ENCODE peak calls at places on chromosomes 12 and 14, in five cellular contexts. H is IMR-90, K is GM13976, B is epithelial cell of esophagus, F is GM06990. I is an unnamed sample.

GRCh38 chr12:76777765-76778216 is 13.9 kb downstream of the ZDHHC17 start:
- DNase-seq in B (peak; percentile 10), H (no peak), K (peak; percentile 55), F (peak; percentile 8), I (no peak)

GRCh38 chr12:48125985-48126384 is 6.8 kb downstream of the PFKM start:
- DNase-seq in F (no peak), K (no peak), H (no peak), B (no peak), I (no peak)

GRCh38 chr12:47549258-47549657 is 156.6 kb downstream of the RPAP3 start:
- DNase-seq in B (peak; percentile 60), F (no peak), H (no peak), K (no peak), I (no peak)

GRCh38 chr14:54727929-54728328 is 161.0 kb downstream of the SAMD4A start:
- DNase-seq in K (no peak), B (no peak), H (no peak), F (no peak), I (no peak)

GRCh38 chr12:55757701-55758100 is 14.8 kb downstream of the GDF11 start:
- DNase-seq in H (no peak), B (no peak), F (no peak), K (no peak), I (no peak)

GRCh38 chr12:24027352-24027751 is 77.9 kb upstream of the SOX5 start:
- DNase-seq in K (no peak), F (no peak), H (no peak), B (no peak), I (no peak)

GRCh38 chr12:80531646-80532045 is 87.6 kb downstream of the PTPRQ start:
- DNase-seq in K (no peak), B (no peak), F (no peak), H (no peak), I (no peak)

GRCh38 chr14:50344831-50345563 is 32.9 kb downstream of the DMAC2L start:
- DNase-seq in K (no peak), B (no peak), F (no peak), H (peak; percentile 57), I (no peak)

GRCh38 chr12:44296624-44297197 is 460.8 kb downstream of the TMEM117 start:
- DNase-seq in H (no peak), B (no peak), F (no peak), K (no peak), I (no peak)

GRCh38 chr14:49594347-49595089 is 4.2 kb upstream of the LRR1 start:
- DNase-seq in K (peak; percentile 49), H (peak; percentile 85), B (peak; percentile 41), F (no peak), I (no peak)

GRCh38 chr12:96516472-96517417 is 27.4 kb downstream of the CFAP54 start:
- DNase-seq in B (peak; percentile 84), F (peak; percentile 70), H (peak; percentile 85), K (peak; percentile 65), I (peak; percentile 72)
- TF ChIP-seq CTCF in B (peak; percentile 51), F (peak; percentile 47), H (peak; percentile 76), K (peak; percentile 53), I (peak; percentile 86)

DNA sequence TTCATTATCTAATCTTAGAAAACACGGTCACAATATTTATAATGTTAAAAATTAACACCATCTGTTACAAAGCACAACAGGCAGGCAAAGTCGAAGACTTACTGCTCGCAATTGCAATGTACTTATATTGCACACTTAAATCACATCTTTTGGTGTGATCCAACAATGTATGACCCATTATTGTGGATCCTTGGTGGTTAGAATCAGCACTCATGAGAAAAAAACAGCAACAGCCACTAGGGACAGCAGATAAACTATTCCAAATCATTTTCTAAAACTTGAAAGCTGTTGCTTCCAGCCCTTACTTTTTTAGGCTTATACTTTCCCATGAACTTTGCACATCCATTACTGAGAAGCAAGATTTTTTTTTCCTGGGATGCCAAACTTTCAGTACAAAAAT is 20.4 kb downstream of the COX16 start:
- DNase-seq in F (no peak), K (no peak), H (no peak), B (no peak), I (no peak)
- TF ChIP-seq CTCF in F (no peak), K (no peak), H (no peak), B (no peak), I (no peak)

GRCh38 chr12:46401703-46402102 is 29.1 kb upstream of the SLC38A2 start:
- DNase-seq in B (no peak), F (no peak), H (peak; percentile 58), K (no peak), I (no peak)
- TF ChIP-seq CTCF in B (peak; percentile 45), F (no peak), H (peak; percentile 30), K (no peak), I (no peak)

GRCh38 chr12:26091837-26092236 is 33.0 kb downstream of the BHLHE41 start:
- DNase-seq in B (no peak), F (no peak), H (no peak), K (no peak), I (no peak)
- TF ChIP-seq CTCF in B (no peak), F (no peak), H (peak; percentile 35), K (no peak), I (peak; percentile 49)

GRCh38 chr12:31813305-31813704 is 84.5 kb upstream of the AMN1 start:
- DNase-seq in K (no peak), H (no peak), B (no peak), F (no peak), I (no peak)
- TF ChIP-seq CTCF in K (peak; percentile 10), H (no peak), B (peak; percentile 24), F (peak; percentile 20), I (no peak)